ENCODE peak calls at places on chromosomes 3 and 15, in ten cellular contexts. E is A549, Z is stomach, H is esophagus muscularis mucosa, G is breast epithelium, L is sigmoid colon, O is gastrocnemius medialis, M is right lobe of liver, V is endothelial cell of umbilical vein, U is uterus. Y is an unnamed sample.

GRCh38 chr15:42191610-42192346 is 16.3 kb downstream of the VPS39 start:
- DNase-seq in U (no peak), V (no peak), H (no peak), G (no peak), O (no peak), E (no peak), M (no peak), Z (no peak), L (no peak), Y (no peak)

GRCh38 chr3:136247436-136247835 is 2.7 kb upstream of the PCCB start:
- DNase-seq in G (no peak), U (no peak), E (no peak), O (no peak), V (no peak), H (no peak), L (no peak), Z (no peak), M (no peak), Y (no peak)

GRCh38 chr3:16589867-16590624 is 15.2 kb downstream of the DAZL start:
- DNase-seq in U (no peak), L (no peak), G (no peak), Z (no peak), V (no peak), M (no peak), O (no peak), E (no peak), H (no peak), Y (no peak)

GRCh38 chr15:27495963-27496459 is 525.0 kb downstream of the GABRG3 start:
- DNase-seq in O (no peak), U (no peak), Z (no peak), L (no peak), G (no peak), E (no peak), M (no peak), V (no peak), H (peak), Y (no peak)

GRCh38 chr3:143810866-143811265 is 37.4 kb downstream of the SLC9A9 start:
- DNase-seq in L (no peak), M (no peak), E (no peak), Z (no peak), O (no peak), G (no peak), H (peak), U (no peak), V (no peak), Y (no peak)

GRCh38 chr15:68307131-68307928 is 29.8 kb downstream of the FEM1B start:
- DNase-seq in E (no peak), Z (peak), L (no peak), O (no peak), V (no peak), M (peak), G (peak), H (peak), U (peak), Y (no peak)

GRCh38 chr3:160098261-160098908 is 109.8 kb downstream of the IL12A start:
- DNase-seq in U (no peak), E (no peak), V (no peak), L (no peak), G (no peak), M (no peak), H (no peak), Z (no peak), O (no peak), Y (no peak)

GRCh38 chr3:46092704-46093085 is 65.4 kb upstream of the XCR1 start:
- DNase-seq in G (no peak), V (no peak), E (no peak), H (no peak), M (no peak), U (no peak), O (no peak), L (no peak), Z (no peak), Y (no peak)

GRCh38 chr15:40879609-40880008 is 5.6 kb upstream of the RHOV start:
- DNase-seq in U (no peak), G (no peak), E (no peak), L (no peak), Z (no peak), H (no peak), O (no peak), V (no peak), M (no peak), Y (no peak)

GRCh38 chr3:17753271-17753992 is 11.0 kb upstream of the TBC1D5 start:
- DNase-seq in V (no peak), G (no peak), Z (no peak), O (no peak), H (no peak), E (no peak), M (no peak), U (no peak), L (no peak), Y (no peak)

GRCh38 chr3:22284559-22284958 is 533.5 kb upstream of the ZNF385D start:
- DNase-seq in G (no peak), H (no peak), O (no peak), V (peak), E (no peak), U (no peak), Z (no peak), M (no peak), L (no peak), Y (no peak)

GRCh38 chr15:88258021-88258641 is 1.6 kb upstream of the NTRK3 start:
- DNase-seq in V (no peak), U (no peak), E (peak), H (no peak), O (no peak), Z (no peak), G (peak), L (no peak), M (no peak), Y (no peak)

GRCh38 chr3:52931889-52932288 is 34.5 kb upstream of the STIMATE start:
- DNase-seq in G (no peak), O (no peak), L (no peak), M (no peak), U (no peak), H (no peak), Z (no peak), V (no peak), E (peak), Y (no peak)

DNA sequence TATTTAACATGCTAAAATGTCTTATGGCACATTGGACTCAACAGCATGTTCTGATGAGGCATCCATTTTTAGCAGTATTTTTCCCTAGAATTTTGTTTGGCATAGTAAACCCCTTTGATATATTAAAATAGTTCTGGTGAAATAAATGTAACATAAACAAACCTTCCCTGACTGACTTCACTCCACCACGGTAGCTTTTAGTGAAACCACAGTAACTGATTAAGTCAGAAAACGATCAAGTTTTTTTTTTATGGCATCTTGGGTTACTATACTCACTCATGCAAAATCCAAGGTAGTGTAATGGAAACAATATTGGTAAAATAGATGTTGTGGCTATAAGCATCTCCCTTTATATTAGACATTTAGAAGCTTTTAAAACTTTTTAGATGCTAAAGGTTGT is 2.8 kb downstream of the SERP1 start:
- DNase-seq in M (no peak), L (no peak), Z (no peak), U (no peak), G (no peak), O (no peak), H (no peak), V (no peak), E (no peak), Y (no peak)
- TF ChIP-seq POLR2A in M (no peak), L (no peak), Z (no peak), U (no peak), G (no peak), O (no peak), H (no peak), V (no peak), E (no peak), Y (no peak)

GRCh38 chr3:100043271-100043670 is 71.0 kb downstream of the FILIP1L start:
- DNase-seq in U (no peak), E (no peak), Z (no peak), H (no peak), G (no peak), M (no peak), V (no peak), L (no peak), O (no peak), Y (no peak)

GRCh38 chr3:100047455-100048141 is 66.7 kb downstream of the FILIP1L start:
- DNase-seq in L (no peak), H (no peak), V (peak), G (no peak), O (peak), E (peak), M (no peak), Z (no peak), U (no peak), Y (no peak)

GRCh38 chr3:100046986-100047385 is 67.3 kb downstream of the FILIP1L start:
- DNase-seq in U (no peak), V (no peak), L (no peak), O (no peak), G (no peak), M (no peak), H (no peak), Z (no peak), E (no peak), Y (no peak)

GRCh38 chr3:100044369-100044768 is 69.9 kb downstream of the FILIP1L start:
- DNase-seq in U (no peak), V (no peak), E (no peak), M (no peak), Z (no peak), O (no peak), H (no peak), G (no peak), L (no peak), Y (no peak)

GRCh38 chr3:100045696-100046095 is 68.6 kb downstream of the FILIP1L start:
- DNase-seq in L (peak), E (no peak), H (no peak), Z (no peak), V (no peak), O (peak), G (no peak), M (no peak), U (peak), Y (peak)
- H3K27ac ChIP-seq in L (peak), E (no peak), H (peak), Z (peak), V (no peak), O (peak), G (peak), M (no peak), U (peak), Y (peak)

GRCh38 chr3:182983811-182984210 is 3.5 kb upstream of the DCUN1D1 start:
- DNase-seq in H (no peak), Z (no peak), O (no peak), U (no peak), L (no peak), V (no peak), M (no peak), E (no peak), G (no peak), Y (no peak)
- TF ChIP-seq POLR2A in H (no peak), Z (no peak), O (no peak), U (no peak), L (no peak), V (no peak), M (no peak), E (no peak), G (no peak), Y (no peak)

GRCh38 chr3:44066806-44067205 is 174.9 kb upstream of the TOPAZ1 start:
- DNase-seq in Z (no peak), M (no peak), E (no peak), H (no peak), U (no peak), V (no peak), O (no peak), L (no peak), G (no peak), Y (no peak)

GRCh38 chr3:44068753-44069152 is 172.9 kb upstream of the TOPAZ1 start:
- DNase-seq in U (no peak), Z (no peak), V (no peak), E (no peak), M (no peak), H (peak), L (no peak), G (no peak), O (no peak), Y (no peak)

GRCh38 chr3:44069276-44069675 is 172.4 kb upstream of the TOPAZ1 start:
- DNase-seq in G (no peak), E (no peak), L (no peak), V (no peak), O (no peak), Z (no peak), M (no peak), U (no peak), H (peak), Y (no peak)

GRCh38 chr3:44065741-44066140 is 175.9 kb upstream of the TOPAZ1 start:
- DNase-seq in G (no peak), Z (no peak), U (no peak), O (no peak), E (no peak), L (no peak), H (no peak), M (no peak), V (no peak), Y (no peak)

DNA sequence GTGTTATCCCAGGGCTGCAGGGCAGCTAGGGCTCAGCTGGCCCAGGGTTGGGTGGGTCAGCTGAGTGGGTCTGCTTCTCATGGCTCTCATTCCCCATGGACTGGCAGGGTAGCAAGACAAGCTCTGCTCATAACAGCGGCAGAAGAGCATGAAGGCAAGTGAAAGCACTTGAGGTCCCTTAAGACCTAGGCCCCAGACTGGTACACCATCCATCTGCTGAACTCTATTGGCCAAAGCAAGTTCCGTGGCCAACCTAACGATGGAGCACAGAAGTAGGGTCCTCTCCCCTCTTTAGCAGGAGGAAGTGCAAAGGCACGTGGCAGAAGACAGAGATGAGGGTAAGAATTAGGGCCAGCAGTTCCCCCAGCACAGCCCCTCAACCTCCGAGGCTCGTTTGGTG is 174.3 kb upstream of the TOPAZ1 start:
- DNase-seq in V (no peak), U (no peak), O (no peak), G (no peak), L (no peak), H (peak), Z (no peak), M (no peak), E (no peak), Y (no peak)
- H3K27ac ChIP-seq in V (no peak), U (no peak), O (no peak), G (no peak), L (no peak), H (no peak), Z (no peak), M (no peak), E (no peak), Y (no peak)

DNA sequence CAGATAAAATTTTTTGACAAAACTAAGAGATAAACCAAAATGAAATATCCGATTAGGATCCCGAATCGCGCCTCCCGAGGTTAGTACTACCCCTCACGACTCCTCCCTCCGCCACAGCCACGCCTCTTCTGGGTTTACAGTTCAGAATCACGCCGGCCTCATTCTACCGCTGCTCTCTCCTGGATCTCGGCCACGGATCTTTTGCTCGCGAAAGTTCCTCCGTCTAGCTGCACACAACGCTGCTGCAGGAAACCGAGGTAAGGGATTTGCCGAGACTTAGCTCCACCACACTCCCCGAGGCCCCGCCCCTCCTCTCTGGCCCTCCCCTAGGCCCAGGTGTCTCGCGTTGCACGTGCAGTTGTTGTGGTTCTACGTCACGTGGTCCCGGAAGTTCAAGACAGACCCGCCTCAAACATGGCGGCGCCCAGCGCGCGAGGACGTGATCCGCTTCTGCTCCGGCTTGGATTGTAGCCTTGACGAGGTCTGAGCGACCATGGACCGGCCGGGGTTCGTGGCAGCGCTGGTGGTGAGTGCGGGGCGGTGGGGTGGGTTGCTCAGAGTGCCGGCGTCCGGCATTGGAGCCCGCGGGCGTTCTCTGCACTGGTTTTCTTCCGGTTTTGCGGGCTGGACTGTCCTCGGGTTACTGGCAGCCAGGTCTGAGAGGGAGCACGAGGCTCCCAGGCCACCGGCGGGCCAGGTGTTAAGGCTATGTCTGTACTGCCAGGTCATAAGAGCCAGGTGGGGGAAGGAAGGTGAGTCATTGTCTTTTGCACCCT is at the start of gene SLC25A26:
- DNase-seq in G (peak), H (peak), V (peak), Z (peak), E (peak), U (peak), M (peak), O (peak), L (peak), Y (peak)
- TF ChIP-seq POLR2A in G (no peak), H (no peak), V (no peak), Z (no peak), E (peak), U (peak), M (peak), O (peak), L (peak), Y (peak)

GRCh38 chr3:153042088-153042487 is 119.9 kb upstream of the RAP2B start:
- DNase-seq in O (no peak), V (no peak), U (no peak), H (no peak), Z (no peak), G (no peak), M (no peak), E (no peak), L (no peak), Y (no peak)
- H3K27ac ChIP-seq in O (no peak), V (no peak), U (no peak), H (no peak), Z (no peak), G (no peak), M (no peak), E (peak), L (no peak), Y (no peak)

DNA sequence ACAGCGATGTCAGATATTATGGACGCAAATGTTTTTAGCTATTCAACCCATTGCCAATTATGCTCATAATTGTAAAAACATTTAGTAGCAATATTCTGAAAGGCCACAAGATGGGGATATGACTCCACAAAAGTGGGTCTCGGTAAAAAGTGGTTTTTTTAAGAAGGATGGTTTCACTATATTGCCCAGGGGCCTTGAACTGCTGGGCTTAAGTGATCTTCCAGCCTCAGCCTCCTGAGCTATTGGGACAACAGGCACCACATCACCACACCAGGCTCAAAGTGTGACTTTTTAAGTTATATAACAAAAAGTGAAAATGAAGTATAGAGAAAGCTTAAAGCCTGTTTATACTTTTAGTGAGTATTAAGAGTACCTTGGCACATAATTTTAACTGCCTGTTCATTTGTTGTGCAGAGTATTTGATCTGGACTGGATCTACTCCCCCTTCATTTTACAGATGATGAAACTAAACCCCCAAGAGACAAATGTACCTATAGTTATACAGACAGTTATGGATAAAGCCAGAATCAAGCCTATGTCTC is 9.4 kb downstream of the NAA50 start:
- DNase-seq in O (no peak), E (peak), V (peak), U (no peak), L (no peak), G (no peak), H (no peak), M (no peak), Z (no peak), Y (no peak)
- TF ChIP-seq POLR2A in O (no peak), E (no peak), V (no peak), U (no peak), L (no peak), G (no peak), H (no peak), M (no peak), Z (no peak), Y (no peak)

DNA sequence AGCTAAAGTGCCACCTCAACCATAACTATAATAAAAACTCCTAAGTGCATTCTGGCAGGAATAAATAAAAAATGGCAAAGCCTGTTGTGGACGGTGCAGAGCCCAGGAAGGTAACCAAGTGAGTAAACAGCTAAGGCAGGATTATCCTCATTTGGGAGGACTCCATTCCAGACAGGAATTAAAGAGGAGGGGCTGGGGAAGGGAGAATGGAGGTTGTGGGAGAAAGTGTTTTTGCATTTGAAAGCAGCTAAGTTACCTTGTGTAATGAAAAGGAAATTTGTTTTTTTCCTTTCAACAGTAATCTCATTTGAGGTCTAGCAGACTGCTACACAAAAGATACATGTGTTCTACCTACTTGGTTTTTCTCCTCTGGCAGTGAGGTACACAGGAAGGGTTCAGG is 248.5 kb downstream of the TIGIT start:
- DNase-seq in H (no peak), L (no peak), E (no peak), O (no peak), Z (no peak), G (no peak), M (no peak), U (no peak), V (no peak), Y (no peak)
- H3K27ac ChIP-seq in H (no peak), L (no peak), E (no peak), O (no peak), Z (no peak), G (no peak), M (no peak), U (no peak), V (no peak), Y (no peak)

DNA sequence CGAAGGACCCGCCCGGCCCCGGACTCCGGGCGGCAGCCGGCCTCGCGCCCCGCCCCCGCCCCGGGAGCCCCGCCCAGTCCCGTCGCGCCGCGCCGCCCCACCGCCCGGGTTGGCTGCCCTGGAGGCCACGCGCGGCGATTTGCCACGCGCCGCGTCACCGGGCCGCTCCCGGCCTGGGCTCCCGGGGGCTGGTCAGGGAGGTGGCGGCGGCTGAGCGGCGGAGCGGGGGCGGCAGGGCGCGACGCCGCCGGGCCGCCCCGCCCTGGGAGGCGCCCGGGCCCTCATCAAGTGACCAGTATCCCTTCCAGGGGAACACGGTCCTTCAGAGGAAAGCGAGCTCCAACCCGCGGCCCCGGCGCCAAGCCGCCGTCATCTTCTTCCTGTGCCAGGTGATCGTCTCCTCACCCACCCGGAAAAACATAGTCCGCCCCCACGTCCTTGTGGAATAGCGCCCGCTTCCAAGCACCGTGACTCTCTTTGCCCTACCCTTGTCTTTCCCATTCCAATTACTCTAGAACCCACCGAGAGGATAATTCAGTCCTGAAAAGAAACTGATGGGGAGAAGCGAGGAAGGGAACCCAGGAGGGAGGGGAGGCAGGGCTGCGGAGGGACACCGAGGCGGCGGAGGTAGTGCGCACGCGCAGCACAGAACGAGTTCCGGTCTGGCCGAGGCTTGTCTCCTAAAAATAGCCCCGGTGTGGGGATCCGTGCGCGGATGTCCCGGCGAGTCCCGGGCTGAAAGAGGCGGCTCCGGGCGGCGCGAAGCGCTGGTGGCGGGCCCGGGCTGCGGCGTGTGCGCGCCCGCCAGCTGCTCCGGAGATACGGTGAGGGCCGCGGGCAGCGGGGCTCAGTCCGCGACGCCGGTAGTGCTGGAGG is at the start of gene MEF2A:
- DNase-seq in O (peak), Z (peak), E (peak), M (peak), L (peak), V (peak), U (peak), G (peak), H (peak), Y (peak)
- TF ChIP-seq POLR2A in O (peak), Z (no peak), E (peak), M (peak), L (peak), V (peak), U (peak), G (peak), H (peak), Y (peak)

Y was measured in tibial nerve.